ENCODE peak calls at places on chromosome 7, in four cellular contexts. J is GM12878, Z is K562, F is HL-60. S is an unnamed sample.

GRCh38 chr7:145665499-145666258 is 450.9 kb upstream of the CNTNAP2 start:
- DNase-seq in F (no peak), J (no peak), Z (no peak), S (no peak)

GRCh38 chr7:153301908-153302307 is 542.4 kb downstream of the ACTR3B start:
- DNase-seq in J (no peak), Z (no peak), F (no peak), S (no peak)

GRCh38 chr7:32890553-32891045 is 961 bp downstream of the KBTBD2 start:
- DNase-seq in F (peak; percentile 46), J (peak; percentile 46), Z (peak; percentile 21), S (no peak)

GRCh38 chr7:88109612-88110011 is 110.2 kb downstream of the SRI start:
- DNase-seq in J (no peak), Z (no peak), F (no peak), S (no peak)

GRCh38 chr7:70043139-70043538 is 444.9 kb downstream of the AUTS2 start:
- DNase-seq in J (no peak), F (no peak), Z (no peak), S (no peak)

GRCh38 chr7:229184-229964 is 37.0 kb downstream of the FAM20C start:
- DNase-seq in J (no peak), F (no peak), Z (no peak), S (no peak)

GRCh38 chr7:141251957-141252356 is 178.1 kb downstream of the TMEM178B start:
- DNase-seq in J (no peak), F (no peak), Z (no peak), S (no peak)

GRCh38 chr7:157918326-157918725 is 581.5 kb downstream of the DNAJB6 start:
- DNase-seq in F (no peak), J (no peak), Z (no peak), S (no peak)

GRCh38 chr7:46015107-46015868 is 94.2 kb upstream of the IGFBP3 start:
- DNase-seq in F (no peak), Z (no peak), J (no peak), S (no peak)

GRCh38 chr7:155998328-155998691 is 186.0 kb upstream of the SHH start:
- DNase-seq in J (no peak), Z (no peak), F (no peak), S (no peak)

GRCh38 chr7:93973134-93973533 is 31.0 kb downstream of the BET1 start:
- DNase-seq in J (no peak), F (no peak), Z (no peak), S (no peak)

GRCh38 chr7:123999698-124000097 is 33.2 kb downstream of the TMEM229A start:
- DNase-seq in Z (no peak), J (no peak), F (no peak), S (no peak)

GRCh38 chr7:518630-519428 is 817 bp downstream of the PDGFA start:
- DNase-seq in Z (peak; percentile 73), F (peak; percentile 36), J (no peak), S (no peak)

GRCh38 chr7:70353310-70353947 is 755.2 kb downstream of the AUTS2 start:
- DNase-seq in Z (no peak), J (no peak), F (no peak), S (no peak)

GRCh38 chr7:44434201-44434600 is 56.3 kb downstream of the NUDCD3 start:
- DNase-seq in F (no peak), J (no peak), Z (no peak), S (no peak)

GRCh38 chr7:47576909-47577255 is 5.0 kb downstream of the TNS3 start:
- DNase-seq in J (no peak), F (no peak), Z (no peak), S (no peak)

GRCh38 chr7:106767073-106767472 is 98.0 kb upstream of the PIK3CG start:
- DNase-seq in J (no peak), F (peak; percentile 5), Z (no peak), S (no peak)

GRCh38 chr7:159032310-159032709 is 112.4 kb downstream of the VIPR2 start:
- DNase-seq in Z (no peak), J (no peak), F (no peak), S (no peak)

GRCh38 chr7:21368317-21368716 is 59.6 kb upstream of the SP4 start:
- DNase-seq in J (no peak), F (no peak), Z (no peak), S (no peak)

GRCh38 chr7:1020849-1021251 is 23.5 kb upstream of the GPR146 start:
- DNase-seq in Z (no peak), J (no peak), F (no peak), S (no peak)

GRCh38 chr7:149787428-149788299 is 14.3 kb upstream of the ZNF467 start:
- DNase-seq in F (peak; percentile 59), J (no peak), Z (peak; percentile 85), S (no peak)

GRCh38 chr7:148540041-148540738 is 50.4 kb upstream of the C7orf33 start:
- DNase-seq in F (no peak), J (no peak), Z (no peak), S (no peak)

GRCh38 chr7:65983965-65984654 is 2.1 kb upstream of the GUSB start:
- DNase-seq in F (no peak), Z (peak; percentile 10), J (no peak), S (no peak)

GRCh38 chr7:50303082-50303893 is 1.2 kb upstream of the IKZF1 start:
- DNase-seq in J (no peak), Z (no peak), F (no peak), S (no peak)

GRCh38 chr7:11261470-11261869 is 287.8 kb downstream of the PHF14 start:
- DNase-seq in Z (no peak), J (no peak), F (no peak), S (no peak)

GRCh38 chr7:130960208-130960988 is 226.4 kb upstream of the KLF14 start:
- DNase-seq in J (peak; percentile 73), F (peak; percentile 82), Z (peak; percentile 36), S (no peak)

GRCh38 chr7:151809864-151810170 is 67.1 kb downstream of the PRKAG2 start:
- DNase-seq in J (no peak), Z (no peak), F (no peak), S (no peak)

GRCh38 chr7:80082214-80082613 is 52.4 kb upstream of the GNAI1 start:
- DNase-seq in F (no peak), Z (no peak), J (no peak), S (no peak)

GRCh38 chr7:6226194-6226799 is 46.1 kb downstream of the CYTH3 start:
- DNase-seq in F (no peak), Z (no peak), J (no peak), S (no peak)

GRCh38 chr7:1123721-1124120 is 35.8 kb downstream of the GPER1 start:
- DNase-seq in J (no peak), Z (no peak), F (no peak), S (no peak)

GRCh38 chr7:47453093-47454056 is 128.5 kb downstream of the TNS3 start:
- DNase-seq in F (no peak), Z (no peak), J (no peak), S (no peak)

GRCh38 chr7:34672430-34672829 is 14.4 kb downstream of the NPSR1 start:
- DNase-seq in F (no peak), J (no peak), Z (no peak), S (no peak)

GRCh38 chr7:112223310-112223709 is 16.8 kb downstream of the ZNF277 start:
- DNase-seq in J (no peak), F (no peak), Z (no peak), S (no peak)

GRCh38 chr7:107815254-107815882 is 12.3 kb upstream of the SLC26A3 start:
- DNase-seq in F (no peak), J (no peak), Z (no peak), S (peak; percentile 6)
- TF ChIP-seq SPI1 in F (no peak), J (no peak), Z (no peak), S (no peak)

GRCh38 chr7:31788891-31789680 is 102.1 kb downstream of the PPP1R17 start:
- DNase-seq in F (no peak), Z (no peak), J (no peak), S (no peak)

GRCh38 chr7:31782411-31782991 is 95.5 kb downstream of the PPP1R17 start:
- DNase-seq in J (peak; percentile 20), F (peak; percentile 39), Z (peak; percentile 59), S (peak; percentile 26)

GRCh38 chr7:31783221-31783620 is 96.2 kb downstream of the PPP1R17 start:
- DNase-seq in Z (no peak), F (no peak), J (no peak), S (no peak)

GRCh38 chr7:31788445-31788844 is 101.4 kb downstream of the PPP1R17 start:
- DNase-seq in Z (no peak), F (no peak), J (no peak), S (no peak)

GRCh38 chr7:31785081-31785480 is 98.1 kb downstream of the PPP1R17 start:
- DNase-seq in F (no peak), Z (no peak), J (no peak), S (no peak)
- TF ChIP-seq SPI1 in F (no peak), Z (no peak), J (no peak), S (no peak)

DNA sequence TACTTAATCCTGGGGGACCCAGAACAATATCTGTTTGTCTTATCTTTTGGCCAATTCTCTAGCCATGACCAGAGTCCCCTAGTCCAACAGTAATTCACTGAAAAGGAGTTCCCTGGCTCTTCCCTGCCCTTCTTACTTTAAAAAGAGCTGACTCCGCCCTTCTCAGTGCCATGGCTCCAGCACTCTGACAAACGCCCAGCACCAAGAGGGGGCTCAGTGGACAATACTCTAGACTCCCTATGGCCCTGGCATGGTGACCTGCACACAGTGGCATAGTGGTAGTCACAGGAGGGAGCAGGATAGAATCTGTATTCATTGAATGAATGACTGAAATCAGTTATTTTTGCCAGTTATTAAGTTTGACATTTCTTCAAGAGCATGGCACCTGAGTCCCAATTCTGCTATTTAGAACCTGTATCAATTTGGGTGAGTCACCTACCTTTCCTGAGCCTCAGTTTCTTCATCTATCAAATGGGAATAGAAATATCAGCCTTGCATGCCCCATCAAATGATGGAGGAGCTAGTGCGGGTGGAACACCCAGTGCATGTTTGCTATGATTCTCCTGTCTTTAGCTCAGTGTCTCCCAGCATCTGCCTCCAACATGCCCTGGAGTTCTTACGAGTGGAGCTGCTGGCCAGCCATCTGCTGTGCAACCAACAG is 69.4 kb downstream of the CLEC2L start:
- DNase-seq in F (no peak), J (no peak), Z (no peak), S (no peak)
- TF ChIP-seq SPI1 in F (no peak), J (no peak), Z (no peak), S (no peak)

GRCh38 chr7:85829176-85829575 is 642.3 kb upstream of the SEMA3D start:
- DNase-seq in Z (no peak), F (no peak), J (no peak), S (no peak)

GRCh38 chr7:85833071-85833470 is 646.2 kb upstream of the SEMA3D start:
- DNase-seq in Z (no peak), J (no peak), F (no peak), S (no peak)

GRCh38 chr7:85828654-85829053 is 641.8 kb upstream of the SEMA3D start:
- DNase-seq in J (no peak), Z (no peak), F (no peak), S (no peak)

GRCh38 chr7:85830982-85831381 is 644.1 kb upstream of the SEMA3D start:
- DNase-seq in F (no peak), Z (no peak), J (no peak), S (no peak)

DNA sequence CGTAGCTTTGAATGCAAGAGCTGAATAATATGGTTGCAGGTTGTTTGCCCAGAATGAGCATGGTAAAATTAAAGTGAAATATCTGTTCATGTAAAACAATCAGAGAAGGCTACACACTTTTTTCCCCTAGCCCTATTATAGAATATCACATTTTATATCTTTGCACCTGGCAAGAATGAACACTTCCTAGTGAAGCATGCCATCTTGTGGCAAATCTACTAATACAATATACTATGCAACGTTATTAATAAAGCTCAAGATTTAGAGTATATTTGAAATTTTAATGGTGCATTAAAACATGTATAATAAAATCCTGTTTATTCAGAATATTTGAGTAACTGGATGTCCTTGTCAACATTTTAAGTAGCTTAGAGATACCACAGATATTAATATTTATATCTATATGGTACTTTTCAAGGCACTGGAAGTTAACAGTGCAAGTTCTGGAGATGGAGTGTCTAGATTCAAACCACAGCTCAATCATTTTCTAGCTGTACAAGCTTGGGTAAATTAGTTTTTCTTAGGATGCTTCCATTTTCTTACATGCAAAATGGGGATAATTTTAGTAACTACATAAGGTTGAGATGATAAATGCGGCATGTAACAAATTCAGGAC is 643.1 kb upstream of the SEMA3D start:
- DNase-seq in F (no peak), J (no peak), Z (no peak), S (no peak)
- TF ChIP-seq SPI1 in F (no peak), J (no peak), Z (no peak), S (no peak)